ENCODE peak calls at places on chromosomes 4 and X, in ten cellular contexts. V is brain microvascular endothelial cell; H is activated CD4-positive, alpha-beta T cell treated with anti-CD3 and anti-CD28 coated beads, Interleukin-2, amount 50 U/mL, for 1 hour; S is G401; T is activated CD8-positive, alpha-beta memory T cell treated with anti-CD3 and anti-CD28 coated beads for 4 hours; B is caudate nucleus; U is fibroblast of the aortic adventitia; P is CD4-positive, alpha-beta T cell; Z is activated B cell treated with CpG ODN at 0.5 μM for 24 hours; G is GM04504. F is an unnamed sample.

GRCh38 chrX:110276778-110277177 is 41.1 kb downstream of the AMMECR1 start:
- DNase-seq in U (no peak), T (no peak), H (no peak), Z (no peak), G (no peak), S (no peak), B (no peak), V (no peak), P (no peak), F (no peak)

GRCh38 chr4:177596035-177596434 is 153.8 kb upstream of the AGA start:
- DNase-seq in T (no peak), U (peak; percentile 42), Z (no peak), P (no peak), H (no peak), S (no peak), B (no peak), G (peak; percentile 42), V (peak; percentile 79), F (peak; percentile 9)

GRCh38 chr4:8067274-8067936 is 91.2 kb downstream of the ABLIM2 start:
- DNase-seq in V (no peak), H (no peak), P (no peak), Z (no peak), U (no peak), G (no peak), S (no peak), B (no peak), T (no peak), F (no peak)

GRCh38 chr4:21041708-21042107 is 341.4 kb downstream of the PACRGL start:
- DNase-seq in V (no peak), S (no peak), Z (no peak), B (no peak), T (no peak), G (no peak), P (no peak), H (no peak), U (no peak), F (no peak)

GRCh38 chr4:124432500-124432899 is 280.0 kb downstream of the ANKRD50 start:
- DNase-seq in G (no peak), B (no peak), Z (no peak), U (peak; percentile 50), V (peak; percentile 41), H (no peak), S (no peak), T (no peak), P (no peak), F (no peak)

GRCh38 chrX:27350476-27350875 is 112.7 kb downstream of the PPP4R3C start:
- DNase-seq in Z (no peak), P (no peak), G (no peak), T (no peak), B (no peak), V (no peak), S (no peak), U (no peak), H (no peak), F (no peak)

GRCh38 chr4:32022071-32022470 is 1301.9 kb downstream of the PCDH7 start:
- DNase-seq in H (no peak), Z (no peak), G (no peak), S (no peak), U (peak; percentile 80), P (no peak), B (no peak), T (no peak), V (peak; percentile 7), F (no peak)

GRCh38 chr4:113446019-113446418 is 315.5 kb downstream of the CAMK2D start:
- DNase-seq in B (no peak), U (peak; percentile 91), P (no peak), S (no peak), V (no peak), G (no peak), H (no peak), Z (no peak), T (no peak), F (no peak)

GRCh38 chr4:113117346-113117677 is 67.9 kb downstream of the ANK2 start:
- DNase-seq in G (no peak), B (no peak), H (no peak), Z (no peak), S (peak; percentile 77), V (no peak), U (no peak), P (no peak), T (no peak), F (no peak)

GRCh38 chr4:68372588-68372987 is 22.7 kb upstream of the YTHDC1 start:
- DNase-seq in H (no peak), Z (no peak), V (no peak), B (no peak), G (no peak), U (no peak), S (no peak), T (no peak), P (no peak), F (no peak)

GRCh38 chrX:136477026-136477425 is 10.7 kb upstream of the BRS3 start:
- DNase-seq in V (no peak), G (no peak), T (no peak), S (no peak), U (no peak), H (no peak), P (no peak), B (no peak), Z (no peak), F (no peak)

GRCh38 chrX:65871671-65872311 is 168.1 kb downstream of the VSIG4 start:
- DNase-seq in P (no peak), Z (no peak), V (no peak), G (no peak), H (no peak), B (no peak), S (no peak), U (peak; percentile 34), T (no peak), F (no peak)

F was measured in smooth muscle cell of the brain vasculature.